ENCODE peak calls at places on chromosome X, in ten cellular contexts. One of them, this sample, is unnamed. For H3K9me3 and H3K4me1, the result is how much of the 10 kb centered on the place peaks cover.

GRCh38 chrX:82218361-82218760 is 1016.5 kb downstream of the SH3BGRL start:
- DNase-seq in stomach: no peak
- DNase-seq in neural progenitor cell: peak
- DNase-seq in aorta: no peak
- DNase-seq in lower lobe of right lung: no peak
- DNase-seq in SK-N-SH: peak
- DNase-seq in tibial artery: no peak
- DNase-seq in pancreas: no peak
- DNase-seq in A549: no peak
- DNase-seq in Peyer's patch: no peak
- DNase-seq in this sample: no peak

GRCh38 chrX:83916525-83916924 is 55.6 kb downstream of the CYLC1 start:
- DNase-seq in stomach: no peak
- DNase-seq in neural progenitor cell: peak
- DNase-seq in aorta: no peak
- DNase-seq in lower lobe of right lung: no peak
- DNase-seq in SK-N-SH: peak
- DNase-seq in tibial artery: no peak
- DNase-seq in pancreas: no peak
- DNase-seq in A549: no peak
- DNase-seq in Peyer's patch: no peak
- DNase-seq in this sample: no peak

GRCh38 chrX:136055651-136056221 is 70.5 kb downstream of the SLC9A6 start:
- DNase-seq in stomach: no peak
- DNase-seq in neural progenitor cell: no peak
- DNase-seq in aorta: no peak
- DNase-seq in lower lobe of right lung: no peak
- DNase-seq in SK-N-SH: no peak
- DNase-seq in tibial artery: peak
- DNase-seq in pancreas: no peak
- DNase-seq in A549: no peak
- DNase-seq in Peyer's patch: no peak
- DNase-seq in this sample: no peak

GRCh38 chrX:19557816-19558215 is 42.5 kb upstream of the MAP3K15 start:
- DNase-seq in stomach: no peak
- DNase-seq in neural progenitor cell: no peak
- DNase-seq in aorta: no peak
- DNase-seq in lower lobe of right lung: no peak
- DNase-seq in SK-N-SH: no peak
- DNase-seq in tibial artery: no peak
- DNase-seq in pancreas: no peak
- DNase-seq in A549: no peak
- DNase-seq in Peyer's patch: no peak
- DNase-seq in this sample: no peak

GRCh38 chrX:78769356-78769755 is 21.8 kb downstream of the LPAR4 start:
- DNase-seq in stomach: no peak
- DNase-seq in neural progenitor cell: no peak
- DNase-seq in aorta: no peak
- DNase-seq in lower lobe of right lung: no peak
- DNase-seq in SK-N-SH: no peak
- DNase-seq in tibial artery: no peak
- DNase-seq in pancreas: no peak
- DNase-seq in A549: no peak
- DNase-seq in Peyer's patch: no peak
- DNase-seq in this sample: no peak

GRCh38 chrX:31435592-31435991 is 363.8 kb upstream of the FTHL17 start:
- DNase-seq in stomach: no peak
- DNase-seq in neural progenitor cell: peak
- DNase-seq in aorta: no peak
- DNase-seq in lower lobe of right lung: no peak
- DNase-seq in SK-N-SH: no peak
- DNase-seq in tibial artery: no peak
- DNase-seq in pancreas: peak
- DNase-seq in A549: no peak
- DNase-seq in Peyer's patch: peak
- DNase-seq in this sample: no peak

GRCh38 chrX:135345328-135345645 is 36.0 kb downstream of the ETDC start:
- DNase-seq in stomach: peak
- DNase-seq in neural progenitor cell: no peak
- DNase-seq in aorta: peak
- DNase-seq in lower lobe of right lung: no peak
- DNase-seq in SK-N-SH: peak
- DNase-seq in tibial artery: peak
- DNase-seq in pancreas: peak
- DNase-seq in A549: peak
- DNase-seq in Peyer's patch: no peak
- DNase-seq in this sample: no peak

GRCh38 chrX:133215747-133216146 is 2.4 kb downstream of the TFDP3 start:
- DNase-seq in stomach: no peak
- DNase-seq in neural progenitor cell: peak
- DNase-seq in aorta: no peak
- DNase-seq in lower lobe of right lung: no peak
- DNase-seq in SK-N-SH: peak
- DNase-seq in tibial artery: no peak
- DNase-seq in pancreas: no peak
- DNase-seq in A549: no peak
- DNase-seq in Peyer's patch: no peak
- DNase-seq in this sample: no peak

GRCh38 chrX:48703642-48704481 is 7.3 kb downstream of the SUV39H1 start:
- DNase-seq in stomach: no peak
- DNase-seq in neural progenitor cell: no peak
- DNase-seq in aorta: no peak
- DNase-seq in lower lobe of right lung: no peak
- DNase-seq in SK-N-SH: no peak
- DNase-seq in tibial artery: no peak
- DNase-seq in pancreas: no peak
- DNase-seq in A549: peak
- DNase-seq in Peyer's patch: no peak
- DNase-seq in this sample: peak

GRCh38 chrX:65726708-65727107 is 59.3 kb downstream of the MSN start:
- DNase-seq in stomach: no peak
- DNase-seq in neural progenitor cell: no peak
- DNase-seq in aorta: no peak
- DNase-seq in lower lobe of right lung: no peak
- DNase-seq in SK-N-SH: no peak
- DNase-seq in tibial artery: no peak
- DNase-seq in pancreas: no peak
- DNase-seq in A549: no peak
- DNase-seq in Peyer's patch: no peak
- DNase-seq in this sample: no peak

DNA sequence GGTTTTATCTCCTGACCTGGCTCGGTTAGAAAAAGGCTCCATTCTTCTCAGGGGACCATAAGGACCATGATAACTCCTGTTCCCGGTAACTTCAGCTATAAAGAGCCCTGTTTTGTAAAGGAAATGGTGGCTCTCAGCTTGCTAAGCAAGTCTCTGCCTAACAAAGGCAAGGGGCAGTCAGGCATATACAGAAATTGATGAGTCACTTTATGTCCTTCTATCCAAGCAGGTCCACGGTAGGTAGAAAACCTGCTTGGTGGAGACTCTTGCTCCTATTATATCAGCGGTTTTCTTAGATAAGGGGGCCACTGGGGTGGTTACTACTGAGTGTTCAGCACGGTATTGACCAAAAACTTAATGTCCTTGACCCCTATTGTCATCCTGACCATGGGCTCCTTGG is 203.0 kb upstream of the KLF8 start:
- DNase-seq in stomach: no peak
- DNase-seq in neural progenitor cell: no peak
- DNase-seq in aorta: no peak
- DNase-seq in lower lobe of right lung: no peak
- DNase-seq in SK-N-SH: no peak
- DNase-seq in tibial artery: no peak
- DNase-seq in pancreas: no peak
- DNase-seq in A549: no peak
- DNase-seq in Peyer's patch: no peak
- DNase-seq in this sample: no peak
- H3K9me3 ChIP-seq in stomach: under half
- H3K9me3 ChIP-seq in neural progenitor cell: under half
- H3K9me3 ChIP-seq in aorta: under half
- H3K9me3 ChIP-seq in lower lobe of right lung: under half
- H3K9me3 ChIP-seq in SK-N-SH: under half
- H3K9me3 ChIP-seq in tibial artery: under half
- H3K9me3 ChIP-seq in pancreas: under half
- H3K9me3 ChIP-seq in A549: under half
- H3K9me3 ChIP-seq in Peyer's patch: under half
- H3K9me3 ChIP-seq in this sample: under half

DNA sequence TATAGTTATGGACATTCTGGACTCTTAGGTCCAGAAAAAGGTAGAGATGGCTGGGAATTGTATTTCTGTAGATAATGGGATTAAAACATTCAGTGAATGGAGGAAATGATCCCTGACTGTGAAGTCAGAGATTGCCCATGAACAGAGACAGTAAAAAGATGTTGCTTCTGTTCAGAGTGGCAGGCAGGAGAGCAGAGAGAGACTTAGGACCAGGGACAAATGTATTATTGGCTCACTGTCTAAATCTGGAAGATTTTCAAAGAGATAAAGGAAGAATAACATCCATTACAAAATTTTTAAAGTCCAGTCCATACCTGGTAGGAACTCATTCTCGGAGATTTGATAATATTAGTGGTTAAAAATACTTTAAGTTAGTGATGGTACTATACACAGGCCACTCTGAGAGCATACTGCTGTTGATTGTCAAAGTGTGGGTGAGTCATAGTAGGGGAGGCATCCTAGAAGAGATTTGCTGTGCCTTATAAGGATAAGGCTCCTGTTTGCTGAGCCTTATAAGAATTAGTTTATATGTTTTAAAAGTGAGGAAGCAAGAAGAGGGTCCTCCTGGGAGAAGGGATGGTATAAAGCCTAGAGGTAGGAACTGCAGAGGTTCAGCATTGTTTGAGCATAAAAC is 53.0 kb downstream of the JADE3 start:
- DNase-seq in stomach: no peak
- DNase-seq in neural progenitor cell: no peak
- DNase-seq in aorta: no peak
- DNase-seq in lower lobe of right lung: no peak
- DNase-seq in SK-N-SH: no peak
- DNase-seq in tibial artery: no peak
- DNase-seq in pancreas: no peak
- DNase-seq in A549: no peak
- DNase-seq in Peyer's patch: no peak
- DNase-seq in this sample: no peak
- H3K27ac ChIP-seq in stomach: no peak
- H3K27ac ChIP-seq in neural progenitor cell: no peak
- H3K27ac ChIP-seq in aorta: no peak
- H3K27ac ChIP-seq in lower lobe of right lung: no peak
- H3K27ac ChIP-seq in SK-N-SH: peak
- H3K27ac ChIP-seq in tibial artery: no peak
- H3K27ac ChIP-seq in pancreas: no peak
- H3K27ac ChIP-seq in A549: no peak
- H3K27ac ChIP-seq in Peyer's patch: no peak
- H3K27ac ChIP-seq in this sample: peak

GRCh38 chrX:115598556-115598955 is 37.6 kb downstream of the PLS3 start:
- DNase-seq in stomach: no peak
- DNase-seq in neural progenitor cell: no peak
- DNase-seq in aorta: no peak
- DNase-seq in lower lobe of right lung: no peak
- DNase-seq in SK-N-SH: no peak
- DNase-seq in tibial artery: no peak
- DNase-seq in pancreas: no peak
- DNase-seq in A549: no peak
- DNase-seq in Peyer's patch: no peak
- DNase-seq in this sample: no peak

GRCh38 chrX:115606861-115607260 is 45.9 kb downstream of the PLS3 start:
- DNase-seq in stomach: no peak
- DNase-seq in neural progenitor cell: no peak
- DNase-seq in aorta: no peak
- DNase-seq in lower lobe of right lung: no peak
- DNase-seq in SK-N-SH: no peak
- DNase-seq in tibial artery: no peak
- DNase-seq in pancreas: no peak
- DNase-seq in A549: no peak
- DNase-seq in Peyer's patch: no peak
- DNase-seq in this sample: no peak

GRCh38 chrX:115602308-115602707 is 41.3 kb downstream of the PLS3 start:
- DNase-seq in stomach: no peak
- DNase-seq in neural progenitor cell: no peak
- DNase-seq in aorta: no peak
- DNase-seq in lower lobe of right lung: no peak
- DNase-seq in SK-N-SH: no peak
- DNase-seq in tibial artery: no peak
- DNase-seq in pancreas: no peak
- DNase-seq in A549: no peak
- DNase-seq in Peyer's patch: no peak
- DNase-seq in this sample: no peak

GRCh38 chrX:115603534-115604074 is 42.6 kb downstream of the PLS3 start:
- DNase-seq in stomach: no peak
- DNase-seq in neural progenitor cell: no peak
- DNase-seq in aorta: no peak
- DNase-seq in lower lobe of right lung: no peak
- DNase-seq in SK-N-SH: no peak
- DNase-seq in tibial artery: no peak
- DNase-seq in pancreas: no peak
- DNase-seq in A549: no peak
- DNase-seq in Peyer's patch: no peak
- DNase-seq in this sample: no peak

DNA sequence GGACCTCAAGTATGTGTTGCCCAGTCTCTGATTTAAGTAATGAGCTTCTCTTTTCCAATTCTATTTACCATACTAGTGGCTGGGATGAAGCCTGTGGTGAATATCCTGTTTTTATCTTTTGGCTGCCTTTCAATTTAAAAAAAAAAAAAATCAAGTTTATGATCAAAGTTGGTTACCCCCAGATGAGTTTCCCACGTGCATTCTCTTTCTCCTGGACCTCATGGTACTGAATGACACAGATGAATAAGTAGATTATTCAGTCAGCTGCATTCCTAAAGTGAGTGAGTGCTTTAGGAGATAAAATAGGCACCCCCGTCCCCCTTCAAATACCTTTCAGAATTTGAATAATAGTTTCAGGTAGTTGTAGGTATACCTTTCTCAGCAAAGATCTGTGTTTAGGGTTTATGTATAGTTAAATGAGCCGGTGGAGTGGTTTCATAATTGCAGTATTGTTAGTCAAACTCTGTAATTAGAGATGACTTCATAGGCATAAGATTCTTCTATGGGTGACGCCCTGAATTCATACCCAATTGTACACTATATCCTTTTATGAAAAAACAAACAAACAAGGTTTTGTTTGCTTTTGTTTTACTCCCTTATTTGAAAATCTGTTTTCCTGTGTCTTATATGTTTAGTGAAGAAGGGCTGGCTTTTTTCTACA is 41.9 kb downstream of the PLS3 start:
- DNase-seq in stomach: no peak
- DNase-seq in neural progenitor cell: no peak
- DNase-seq in aorta: no peak
- DNase-seq in lower lobe of right lung: no peak
- DNase-seq in SK-N-SH: no peak
- DNase-seq in tibial artery: no peak
- DNase-seq in pancreas: no peak
- DNase-seq in A549: no peak
- DNase-seq in Peyer's patch: no peak
- DNase-seq in this sample: no peak
- H3K4me1 ChIP-seq in stomach: under half
- H3K4me1 ChIP-seq in neural progenitor cell: under half
- H3K4me1 ChIP-seq in aorta: under half
- H3K4me1 ChIP-seq in lower lobe of right lung: under half
- H3K4me1 ChIP-seq in SK-N-SH: under half
- H3K4me1 ChIP-seq in tibial artery: under half
- H3K4me1 ChIP-seq in pancreas: under half
- H3K4me1 ChIP-seq in A549: under half
- H3K4me1 ChIP-seq in Peyer's patch: under half
- H3K4me1 ChIP-seq in this sample: under half

GRCh38 chrX:127943570-127943969 is 108.6 kb downstream of the ACTRT1 start:
- DNase-seq in stomach: no peak
- DNase-seq in neural progenitor cell: no peak
- DNase-seq in aorta: no peak
- DNase-seq in lower lobe of right lung: no peak
- DNase-seq in SK-N-SH: no peak
- DNase-seq in tibial artery: no peak
- DNase-seq in pancreas: no peak
- DNase-seq in A549: no peak
- DNase-seq in Peyer's patch: no peak
- DNase-seq in this sample: no peak
- H3K9me3 ChIP-seq in stomach: under half
- H3K9me3 ChIP-seq in neural progenitor cell: under half
- H3K9me3 ChIP-seq in aorta: under half
- H3K9me3 ChIP-seq in lower lobe of right lung: under half
- H3K9me3 ChIP-seq in SK-N-SH: under half
- H3K9me3 ChIP-seq in tibial artery: under half
- H3K9me3 ChIP-seq in pancreas: under half
- H3K9me3 ChIP-seq in A549: under half
- H3K9me3 ChIP-seq in Peyer's patch: under half
- H3K9me3 ChIP-seq in this sample: under half

This sample was measured in spleen.